ENCODE peak calls at places on chromosomes 16 and 17, in four cellular contexts. Q, O, B and W are unnamed samples.

GRCh38 chr16:25135239-25135878 is 23.8 kb downstream of the LCMT1 start:
- DNase-seq in O (no peak), B (peak), Q (no peak), W (peak)

GRCh38 chr16:1466054-1466453 is 8.8 kb downstream of the CLCN7 start:
- DNase-seq in Q (no peak), O (no peak), B (no peak), W (no peak)

GRCh38 chr16:47311738-47312505 is 148.9 kb downstream of the ITFG1 start:
- DNase-seq in O (no peak), Q (no peak), B (peak), W (peak)

GRCh38 chr16:81189100-81189664 is 49.3 kb upstream of the BCO1 start:
- DNase-seq in O (peak), Q (no peak), B (peak), W (no peak)

GRCh38 chr16:17101646-17102045 is 369.1 kb downstream of the XYLT1 start:
- DNase-seq in Q (no peak), O (no peak), B (peak), W (peak)

GRCh38 chr17:78973792-78974520 is 5.8 kb downstream of the LGALS3BP start:
- DNase-seq in Q (no peak), B (no peak), O (no peak), W (no peak)

GRCh38 chr17:41547921-41548843 is 20.1 kb upstream of the KRT19 start:
- DNase-seq in B (peak), O (peak), Q (no peak), W (peak)

GRCh38 chr17:77837917-77838316 is 120.6 kb upstream of the TNRC6C start:
- DNase-seq in O (no peak), B (no peak), Q (no peak), W (no peak)

GRCh38 chr17:44766409-44767038 is 7.7 kb downstream of the ADAM11 start:
- DNase-seq in Q (no peak), B (no peak), O (no peak), W (no peak)

GRCh38 chr17:80796430-80796861 is 195.2 kb upstream of the CHMP6 start:
- DNase-seq in B (no peak), O (no peak), Q (no peak), W (no peak)

GRCh38 chr17:46889992-46890564 is 32.9 kb upstream of the GOSR2 start:
- DNase-seq in O (no peak), Q (no peak), B (peak), W (no peak)

GRCh38 chr17:14818469-14818868 is 446.7 kb downstream of the PMP22 start:
- DNase-seq in O (no peak), B (peak), Q (no peak), W (no peak)

GRCh38 chr16:66267287-66268137 is 99.0 kb upstream of the CDH5 start:
- DNase-seq in B (no peak), Q (no peak), O (no peak), W (no peak)

GRCh38 chr17:19447085-19447583 is 36.1 kb downstream of the RNF112 start:
- DNase-seq in B (peak), Q (peak), O (peak), W (peak)

GRCh38 chr17:7391307-7391706 is 3.0 kb downstream of the PLSCR3 start:
- DNase-seq in O (no peak), B (no peak), Q (no peak), W (no peak)

GRCh38 chr17:81712468-81713003 is 452 bp downstream of the SLC25A10 start:
- DNase-seq in B (peak), O (no peak), Q (no peak), W (peak)

GRCh38 chr17:14310101-14310500 is 9.2 kb downstream of the HS3ST3B1 start:
- DNase-seq in Q (no peak), O (no peak), B (no peak), W (no peak)

GRCh38 chr16:23673971-23674614 is 4.6 kb upstream of the PLK1 start:
- DNase-seq in Q (no peak), O (no peak), B (no peak), W (no peak)

GRCh38 chr16:2996298-2996697 is 16.1 kb upstream of the PKMYT1 start:
- DNase-seq in O (no peak), B (no peak), Q (no peak), W (no peak)